ENCODE peak calls at places on chromosomes 13 and 19, in four cellular contexts. S is GM23338, K is uterus, I is heart right ventricle. W is an unnamed sample.
A peak's percentile ranks its signal among the peaks of the same experiment; 100 is the strongest.

GRCh38 chr13:110023729-110024645 is 237.6 kb upstream of the IRS2 start:
- DNase-seq in K (no peak), I (peak; percentile 29), S (no peak), W (no peak)

GRCh38 chr19:30446844-30447243 is 74.7 kb downstream of the ZNF536 start:
- DNase-seq in K (no peak), I (no peak), S (no peak), W (no peak)

GRCh38 chr19:36100476-36100875 is 10.5 kb upstream of the OVOL3 start:
- DNase-seq in S (no peak), K (no peak), I (peak; percentile 73), W (no peak)

GRCh38 chr13:49495783-49496762 is at the start of gene PHF11:
- DNase-seq in I (peak; percentile 82), K (peak; percentile 76), S (peak; percentile 78), W (peak; percentile 80)

GRCh38 chr19:48874309-48875135 is 2.3 kb downstream of the PPP1R15A start:
- DNase-seq in K (peak; percentile 49), I (no peak), S (no peak), W (no peak)

GRCh38 chr19:31173991-31174390 is 175.2 kb downstream of the TSHZ3 start:
- DNase-seq in I (no peak), K (no peak), S (no peak), W (no peak)

GRCh38 chr19:16190198-16190597 is 5.0 kb downstream of the FAM32A start:
- DNase-seq in K (no peak), I (peak; percentile 20), S (no peak), W (no peak)

GRCh38 chr19:6318772-6319171 is 14.6 kb downstream of the ACER1 start:
- DNase-seq in I (no peak), S (no peak), K (no peak), W (no peak)

GRCh38 chr19:3401004-3401768 is 34.8 kb downstream of the NFIC start:
- DNase-seq in I (no peak), K (no peak), S (no peak), W (no peak)

GRCh38 chr19:40663712-40664692 is 26.4 kb downstream of the NUMBL start:
- DNase-seq in K (peak; percentile 68), I (no peak), S (no peak), W (no peak)

GRCh38 chr19:41324921-41325639 is 15.1 kb downstream of the CCDC97 start:
- DNase-seq in S (peak; percentile 79), K (peak; percentile 80), I (peak; percentile 89), W (no peak)

GRCh38 chr13:60758637-60759036 is 361.6 kb downstream of the TDRD3 start:
- DNase-seq in S (no peak), I (no peak), K (no peak), W (no peak)

GRCh38 chr19:30781519-30781918 is 409.3 kb downstream of the ZNF536 start:
- DNase-seq in S (no peak), K (no peak), I (no peak), W (no peak)

GRCh38 chr13:72504026-72504925 is 223.2 kb downstream of the MZT1 start:
- DNase-seq in K (no peak), I (no peak), S (no peak), W (no peak)

GRCh38 chr19:5303208-5303607 is 37.4 kb downstream of the PTPRS start:
- DNase-seq in K (no peak), S (no peak), I (no peak), W (no peak)

GRCh38 chr19:4803736-4804695 is 12.5 kb downstream of the FEM1A start:
- DNase-seq in I (peak; percentile 55), K (peak; percentile 54), S (peak; percentile 95), W (peak; percentile 36)

GRCh38 chr19:39196860-39197562 is at the start of gene NCCRP1:
- DNase-seq in I (no peak), K (no peak), S (peak; percentile 81), W (no peak)

GRCh38 chr19:18666304-18666703 is 17.2 kb upstream of the CRTC1 start:
- DNase-seq in S (no peak), K (no peak), I (no peak), W (no peak)
- H3K4me1 ChIP-seq in S (no peaks in the 10 kb centered on the region), K (no peaks in the 10 kb centered on the region), I (peaks cover 4% of the 10 kb centered on the region), W (peaks cover 7% of the 10 kb centered on the region)

GRCh38 chr19:46391296-46392251 is 21.8 kb downstream of the CCDC8 start:
- DNase-seq in K (no peak), S (no peak), I (no peak), W (no peak)
- H3K27ac ChIP-seq in K (peak overlapping the region; percentile 56), S (no peak overlapping the region), I (no peak overlapping the region), W (no peak overlapping the region)

GRCh38 chr13:113661506-113661905 is 3.5 kb upstream of the ATP4B start:
- DNase-seq in I (no peak), S (no peak), K (no peak), W (no peak)
- H3K4me1 ChIP-seq in I (no peaks in the 10 kb centered on the region), S (no peaks in the 10 kb centered on the region), K (no peaks in the 10 kb centered on the region), W (no peaks in the 10 kb centered on the region)

GRCh38 chr13:41563501-41564001 is 106.2 kb downstream of the RGCC start:
- DNase-seq in S (no peak), K (no peak), I (peak; percentile 42), W (no peak)
- H3K27ac ChIP-seq in S (no peak overlapping the region), K (no peak overlapping the region), I (no peak overlapping the region), W (no peak overlapping the region)